ENCODE peak calls at places on chromosomes 6 and 20, in nine cellular contexts. J is AG09319; M is GM13977; W is OCI-LY7; L is IMR-90; N is BJ; D is CD8-positive, alpha-beta T cell; B is esophagus muscularis mucosa; G is heart left ventricle. H is an unnamed sample.

GRCh38 chr6:48567016-48567415 is 456.0 kb upstream of the PTCHD4 start:
- DNase-seq in B (no peak), W (no peak), G (no peak), D (no peak), M (no peak), N (no peak), J (no peak), L (no peak), H (no peak)

GRCh38 chr6:108163267-108163643 is 2.6 kb upstream of the NR2E1 start:
- DNase-seq in W (peak; percentile 5), M (no peak), B (peak; percentile 42), D (no peak), L (no peak), G (no peak), J (no peak), N (no peak), H (no peak)

GRCh38 chr6:36501686-36502085 is 45.6 kb downstream of the STK38 start:
- DNase-seq in N (no peak), L (no peak), W (no peak), D (no peak), B (no peak), G (no peak), M (no peak), J (no peak), H (no peak)

GRCh38 chr20:25237610-25238318 is 10.1 kb upstream of the PYGB start:
- DNase-seq in N (peak; percentile 99), B (peak; percentile 94), G (peak; percentile 44), W (no peak), L (peak; percentile 100), M (no peak), D (no peak), J (peak; percentile 96), H (peak; percentile 93)

GRCh38 chr20:20979934-20980333 is 126.2 kb downstream of the LINC00237 start:
- DNase-seq in B (no peak), W (no peak), G (no peak), J (no peak), L (no peak), D (no peak), M (no peak), N (no peak), H (no peak)

GRCh38 chr6:136593748-136594490 is 43.7 kb upstream of the MAP7 start:
- DNase-seq in M (peak; percentile 75), W (peak; percentile 55), G (no peak), L (peak; percentile 100), N (peak; percentile 97), D (no peak), J (peak; percentile 98), B (no peak), H (no peak)

GRCh38 chr6:42569102-42570028 is 5.5 kb downstream of the UBR2 start:
- DNase-seq in D (no peak), B (no peak), W (no peak), M (no peak), L (peak; percentile 95), J (peak; percentile 89), N (peak; percentile 81), G (no peak), H (no peak)

GRCh38 chr20:32387262-32387661 is 29.1 kb downstream of the ASXL1 start:
- DNase-seq in N (no peak), W (no peak), D (peak; percentile 3), J (no peak), B (no peak), M (peak; percentile 34), L (peak; percentile 40), G (no peak), H (no peak)

GRCh38 chr20:23135449-23136447 is 49.6 kb upstream of the CD93 start:
- DNase-seq in W (no peak), J (no peak), N (no peak), D (no peak), M (no peak), L (no peak), B (no peak), G (no peak), H (no peak)

GRCh38 chr6:93819189-93819588 is 399.8 kb upstream of the EPHA7 start:
- DNase-seq in D (no peak), W (no peak), G (no peak), M (no peak), L (no peak), J (no peak), B (no peak), N (no peak), H (no peak)
- TF ChIP-seq CTCF in D (no peak), W (no peak), G (no peak), M (no peak), L (no peak), J (no peak), B (no peak), N (no peak), H (peak; percentile 42)

GRCh38 chr6:90691823-90692222 is 105.0 kb upstream of the MAP3K7 start:
- DNase-seq in J (no peak), D (no peak), L (no peak), N (no peak), W (peak; percentile 4), B (no peak), G (no peak), M (no peak), H (no peak)
- TF ChIP-seq CTCF in J (no peak), D (no peak), L (no peak), N (no peak), W (peak; percentile 67), B (no peak), G (no peak), M (peak; percentile 30), H (no peak)

GRCh38 chr6:115972679-115973078 is 88.0 kb downstream of the FRK start:
- DNase-seq in B (no peak), L (no peak), G (no peak), W (no peak), J (no peak), N (no peak), M (no peak), D (no peak), H (no peak)
- TF ChIP-seq CTCF in B (no peak), L (no peak), G (no peak), W (peak; percentile 25), J (no peak), N (no peak), M (peak; percentile 3), D (no peak), H (no peak)

GRCh38 chr6:30364591-30364990 is 19.6 kb downstream of the RPP21 start:
- DNase-seq in W (peak; percentile 11), B (no peak), N (no peak), J (no peak), D (no peak), G (no peak), M (no peak), L (no peak), H (no peak)
- TF ChIP-seq CTCF in W (peak; percentile 56), B (no peak), N (peak; percentile 7), J (no peak), D (no peak), G (no peak), M (peak; percentile 35), L (no peak), H (no peak)

GRCh38 chr6:150894935-150895686 is 29.6 kb downstream of the MTHFD1L start:
- DNase-seq in W (no peak), G (peak; percentile 29), B (no peak), N (no peak), L (peak; percentile 62), M (peak; percentile 30), D (no peak), J (no peak), H (no peak)
- TF ChIP-seq CTCF in W (peak; percentile 20), G (no peak), B (no peak), N (peak; percentile 19), L (peak; percentile 10), M (no peak), D (no peak), J (no peak), H (peak; percentile 23)

H was measured in osteocyte.